ENCODE peak calls at places on chromosomes 5 and 9, in ten cellular contexts. U is lower lobe of right lung, W is fibroblast of lung, N is IMR-90, K is epithelial cell of esophagus, F is A549, J is neural progenitor cell, Q is dorsolateral prefrontal cortex, O is body of pancreas, V is fibroblast of the aortic adventitia. H is an unnamed sample.

GRCh38 chr5:129771058-129771838 is 23.4 kb downstream of the MINAR2 start:
- DNase-seq in O (peak; percentile 57), Q (peak; percentile 50), F (peak; percentile 35), U (no peak), V (peak; percentile 51), K (peak; percentile 71), J (peak; percentile 81), W (peak; percentile 55), N (peak; percentile 22), H (peak; percentile 65)

GRCh38 chr5:5350101-5350500 is 72.4 kb upstream of the ICE1 start:
- DNase-seq in O (no peak), N (no peak), V (no peak), U (no peak), F (peak; percentile 57), Q (no peak), K (no peak), W (no peak), J (no peak), H (no peak)

GRCh38 chr9:75964431-75964830 is 74.0 kb downstream of the PCSK5 start:
- DNase-seq in N (no peak), V (peak; percentile 18), W (no peak), O (no peak), U (no peak), F (no peak), Q (no peak), K (peak; percentile 83), J (no peak), H (no peak)

GRCh38 chr9:134010774-134011173 is 14.5 kb upstream of the BRD3OS start:
- DNase-seq in V (no peak), Q (no peak), N (no peak), K (no peak), U (no peak), W (no peak), F (no peak), J (no peak), O (peak; percentile 60), H (no peak)

GRCh38 chr9:113221800-113222481 is 597 bp downstream of the SLC31A1 start:
- DNase-seq in F (peak; percentile 23), V (peak; percentile 10), W (no peak), O (no peak), N (no peak), J (no peak), K (peak; percentile 12), Q (no peak), U (no peak), H (peak; percentile 2)

GRCh38 chr5:128083811-128084227 is 253 bp downstream of the SLC12A2 start:
- DNase-seq in Q (no peak), U (no peak), V (peak; percentile 35), O (no peak), F (peak; percentile 59), W (peak; percentile 58), K (no peak), J (no peak), N (peak; percentile 52), H (no peak)

GRCh38 chr9:130183133-130183762 is 11.0 kb downstream of the NCS1 start:
- DNase-seq in W (peak; percentile 64), O (peak; percentile 57), V (peak; percentile 72), J (peak; percentile 64), U (no peak), K (no peak), F (peak; percentile 48), N (peak; percentile 71), Q (no peak), H (no peak)

GRCh38 chr9:125460883-125461475 is 199.4 kb downstream of the GAPVD1 start:
- DNase-seq in K (no peak), N (peak; percentile 93), F (no peak), O (no peak), W (peak; percentile 95), J (no peak), V (peak; percentile 29), U (no peak), Q (no peak), H (no peak)

GRCh38 chr5:73789851-73790281 is 163.9 kb downstream of the ARHGEF28 start:
- DNase-seq in W (peak; percentile 55), V (peak; percentile 74), U (no peak), K (no peak), J (no peak), Q (no peak), F (no peak), O (no peak), N (no peak), H (no peak)

GRCh38 chr9:133830310-133830709 is 92.2 kb upstream of the SARDH start:
- DNase-seq in K (no peak), F (no peak), O (no peak), N (peak; percentile 16), W (no peak), V (no peak), U (no peak), Q (no peak), J (no peak), H (peak; percentile 9)

GRCh38 chr5:181281077-181281983 is 20.4 kb upstream of the TRIM52 start:
- DNase-seq in W (no peak), U (no peak), V (no peak), Q (no peak), N (no peak), J (peak; percentile 96), K (no peak), O (no peak), F (no peak), H (no peak)

GRCh38 chr5:138932171-138932810 is 57.2 kb upstream of the LRRTM2 start:
- DNase-seq in U (no peak), K (peak; percentile 20), W (no peak), O (no peak), Q (no peak), N (no peak), V (no peak), F (no peak), J (no peak), H (no peak)
- TF ChIP-seq CTCF in U (no peak), K (peak; percentile 24), W (no peak), O (no peak), Q (no peak), N (no peak), V (no peak), F (no peak), J (no peak), H (no peak)

GRCh38 chr5:117454716-117455212 is 880.1 kb upstream of the SEMA6A start:
- DNase-seq in U (peak; percentile 51), N (peak; percentile 6), V (no peak), Q (no peak), F (peak; percentile 2), W (peak; percentile 15), K (peak; percentile 44), O (peak; percentile 77), J (peak; percentile 26), H (peak; percentile 60)

GRCh38 chr5:117461403-117461802 is 886.8 kb upstream of the SEMA6A start:
- DNase-seq in K (no peak), F (no peak), W (no peak), Q (no peak), U (no peak), V (no peak), J (no peak), O (no peak), N (no peak), H (no peak)

DNA sequence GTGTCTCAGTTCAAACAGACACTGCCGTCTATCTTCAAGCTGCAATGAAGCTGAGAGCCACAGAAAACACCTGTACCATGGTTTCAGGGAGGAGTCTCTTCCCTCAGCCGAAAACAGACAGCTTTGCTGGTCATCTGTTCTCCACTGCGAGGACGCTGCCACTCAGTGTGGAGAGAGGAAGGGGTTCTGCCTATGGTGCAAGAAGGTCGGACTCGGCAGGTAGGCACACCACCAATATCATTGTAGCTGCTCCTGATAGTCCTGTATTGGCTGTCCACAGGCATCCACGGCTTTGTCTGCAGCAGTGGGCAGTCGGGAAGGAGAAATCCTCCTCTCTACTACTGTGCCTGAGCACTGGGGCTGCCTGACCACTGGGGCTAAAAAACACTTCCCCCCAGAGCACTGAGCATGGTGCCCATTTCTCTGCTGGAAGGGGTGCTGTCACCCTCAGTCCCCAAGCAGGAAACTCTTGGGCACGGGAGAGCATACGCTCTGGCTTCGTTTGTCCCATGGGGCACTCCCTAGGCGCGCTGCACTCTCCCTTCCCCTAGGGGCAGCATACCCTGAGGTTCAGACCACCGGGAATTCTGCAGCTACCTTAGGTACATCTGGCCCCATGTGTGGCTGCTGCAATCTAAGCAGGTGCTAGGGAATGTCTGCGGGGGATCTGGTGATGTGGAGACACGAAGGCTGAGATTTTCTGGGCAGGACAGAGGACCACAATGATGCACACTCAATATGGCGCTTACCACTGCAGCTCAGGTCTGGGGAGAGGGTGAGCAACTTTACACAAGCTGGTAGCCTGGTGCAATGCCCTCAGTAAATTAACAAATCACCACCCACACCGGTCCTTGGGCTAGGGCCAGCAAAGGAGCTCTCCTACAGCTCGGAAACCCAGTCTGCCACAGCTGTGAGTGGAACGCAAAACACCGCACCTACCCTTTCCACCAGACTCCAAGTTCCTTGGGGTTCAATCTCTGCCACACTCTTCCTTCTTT is 880.9 kb upstream of the SEMA6A start:
- DNase-seq in N (no peak), K (no peak), V (no peak), F (no peak), Q (no peak), W (no peak), J (peak; percentile 59), O (peak; percentile 71), U (peak; percentile 43), H (peak; percentile 2)
- TF ChIP-seq CTCF in N (no peak), K (peak; percentile 44), V (no peak), F (no peak), Q (no peak), W (peak; percentile 12), J (peak; percentile 53), O (peak; percentile 69), U (peak; percentile 19), H (no peak)

GRCh38 chr9:97769208-97769607 is 72.1 kb upstream of the XPA start:
- DNase-seq in U (no peak), K (peak; percentile 61), W (no peak), O (no peak), Q (no peak), N (no peak), J (no peak), V (no peak), F (no peak), H (no peak)

GRCh38 chr9:97766092-97766491 is 69.0 kb upstream of the XPA start:
- DNase-seq in V (no peak), N (peak; percentile 72), K (peak; percentile 70), O (no peak), F (no peak), W (peak; percentile 11), Q (no peak), U (no peak), J (no peak), H (no peak)

GRCh38 chr9:97768731-97769130 is 71.6 kb upstream of the XPA start:
- DNase-seq in U (no peak), J (no peak), Q (no peak), F (no peak), W (no peak), N (peak; percentile 52), O (no peak), K (peak; percentile 38), V (peak; percentile 59), H (no peak)

GRCh38 chr9:97766610-97767009 is 69.5 kb upstream of the XPA start:
- DNase-seq in K (no peak), V (no peak), F (no peak), N (no peak), U (no peak), O (no peak), J (no peak), Q (no peak), W (no peak), H (no peak)

GRCh38 chr9:97767891-97768290 is 70.8 kb upstream of the XPA start:
- DNase-seq in Q (no peak), V (no peak), N (peak; percentile 75), O (no peak), F (no peak), U (no peak), K (no peak), W (peak; percentile 4), J (no peak), H (no peak)
- TF ChIP-seq CTCF in Q (no peak), V (no peak), N (no peak), O (no peak), F (no peak), U (no peak), K (no peak), W (no peak), J (no peak), H (no peak)

GRCh38 chr9:91533382-91533781 is 109.8 kb upstream of the NFIL3 start:
- DNase-seq in W (no peak), N (no peak), F (no peak), K (peak; percentile 38), Q (no peak), U (no peak), O (no peak), V (no peak), J (no peak), H (no peak)
- TF ChIP-seq CTCF in W (no peak), N (no peak), F (no peak), K (no peak), Q (no peak), U (no peak), O (no peak), V (no peak), J (no peak), H (no peak)

H was measured in activated CD8-positive, alpha-beta T cell treated with anti-CD3 and anti-CD28 coated beads for 36 hours.